ENCODE peak calls at places on chromosomes 6 and 20, in seven cellular contexts. F is HFFc6; M is CD4-positive, alpha-beta T cell; D is amygdala; V is activated CD8-positive, alpha-beta memory T cell treated with anti-CD3 and anti-CD28 coated beads, Interleukin-2, amount 10 ng/mL, durations not matched to agents 7 days and 5 days; B is adipocyte; E is A172. Y is an unnamed sample.

GRCh38 chr6:166277021-166277420 is 31.2 kb downstream of the PRR18 start:
- DNase-seq in F (no peak), M (no peak), D (peak; percentile 77), V (no peak), B (peak; percentile 6), E (no peak), Y (no peak)

GRCh38 chr6:27303613-27304272 is 8.3 kb downstream of the POM121L2 start:
- DNase-seq in F (no peak), M (no peak), D (no peak), V (no peak), B (no peak), E (no peak), Y (no peak)

GRCh38 chr6:18432619-18433018 is 45.5 kb downstream of the RNF144B start:
- DNase-seq in F (no peak), M (no peak), D (no peak), V (no peak), B (no peak), E (no peak), Y (no peak)

GRCh38 chr6:66964216-66964615 is 1257.2 kb upstream of the EYS start:
- DNase-seq in F (no peak), M (no peak), D (no peak), V (no peak), B (no peak), E (no peak), Y (no peak)

GRCh38 chr20:36855241-36855657 is 20.7 kb upstream of the TLDC2 start:
- DNase-seq in F (no peak), M (no peak), D (no peak), V (no peak), B (no peak), E (peak; percentile 73), Y (no peak)

GRCh38 chr6:158803733-158804143 is 15.4 kb downstream of the EZR start:
- DNase-seq in F (no peak), M (no peak), D (no peak), V (peak; percentile 85), B (no peak), E (peak; percentile 28), Y (no peak)

GRCh38 chr20:48681882-48682426 is 145.8 kb downstream of the PREX1 start:
- DNase-seq in F (no peak), M (no peak), D (no peak), V (no peak), B (no peak), E (no peak), Y (no peak)

GRCh38 chr6:143248359-143248758 is 187.7 kb downstream of the AIG1 start:
- DNase-seq in F (no peak), M (no peak), D (no peak), V (peak; percentile 41), B (no peak), E (no peak), Y (no peak)

GRCh38 chr20:36181934-36182603 is 27.5 kb downstream of the EPB41L1 start:
- DNase-seq in F (peak; percentile 68), M (no peak), D (no peak), V (peak; percentile 43), B (peak; percentile 36), E (peak; percentile 54), Y (no peak)

GRCh38 chr6:97187951-97188350 is 95.1 kb downstream of the MMS22L start:
- DNase-seq in F (no peak), M (no peak), D (no peak), V (no peak), B (peak; percentile 2), E (no peak), Y (no peak)

GRCh38 chr6:40990301-40990700 is 48.7 kb downstream of the UNC5CL start:
- DNase-seq in F (no peak), M (no peak), D (no peak), V (no peak), B (no peak), E (no peak), Y (no peak)

GRCh38 chr6:43669050-43669921 is 18.3 kb downstream of the MRPS18A start:
- DNase-seq in F (peak; percentile 55), M (no peak), D (peak; percentile 39), V (no peak), B (peak; percentile 7), E (no peak), Y (no peak)

GRCh38 chr6:157030756-157031155 is 253.6 kb downstream of the ARID1B start:
- DNase-seq in F (no peak), M (no peak), D (peak; percentile 45), V (no peak), B (no peak), E (no peak), Y (no peak)

GRCh38 chr6:52230685-52231084 is 13.6 kb downstream of the IL17F start:
- DNase-seq in F (no peak), M (no peak), D (no peak), V (no peak), B (no peak), E (no peak), Y (no peak)

GRCh38 chr6:74044417-74045096 is 348.6 kb downstream of the CD109 start:
- DNase-seq in F (peak; percentile 9), M (no peak), D (no peak), V (no peak), B (peak; percentile 2), E (peak; percentile 38), Y (no peak)

GRCh38 chr20:43803276-43803675 is 76.5 kb upstream of the GTSF1L start:
- DNase-seq in F (no peak), M (no peak), D (no peak), V (no peak), B (no peak), E (no peak), Y (no peak)

GRCh38 chr20:22232473-22232872 is 351.9 kb downstream of the FOXA2 start:
- DNase-seq in F (no peak), M (no peak), D (no peak), V (no peak), B (no peak), E (no peak), Y (no peak)

GRCh38 chr6:106163966-106164877 is 78.1 kb downstream of the PRDM1 start:
- DNase-seq in F (peak; percentile 71), M (no peak), D (no peak), V (peak; percentile 92), B (peak; percentile 53), E (no peak), Y (peak; percentile 14)

GRCh38 chr6:31851485-31851832 is 11.2 kb downstream of the NEU1 start:
- DNase-seq in F (no peak), M (no peak), D (no peak), V (no peak), B (peak; percentile 35), E (no peak), Y (no peak)

GRCh38 chr20:43916073-43916874 is 1.6 kb downstream of the TOX2 start:
- DNase-seq in F (no peak), M (no peak), D (no peak), V (no peak), B (peak; percentile 77), E (no peak), Y (no peak)

GRCh38 chr6:105184921-105185320 is 5.1 kb upstream of the POPDC3 start:
- DNase-seq in F (peak; percentile 19), M (no peak), D (no peak), V (no peak), B (peak; percentile 47), E (peak; percentile 43), Y (no peak)

GRCh38 chr6:139764498-139764986 is 390.1 kb upstream of the CITED2 start:
- DNase-seq in F (peak; percentile 97), M (no peak), D (no peak), V (no peak), B (peak; percentile 91), E (peak; percentile 95), Y (no peak)

GRCh38 chr6:151374024-151374423 is 17.3 kb downstream of the ZBTB2 start:
- DNase-seq in F (no peak), M (no peak), D (no peak), V (peak; percentile 62), B (no peak), E (no peak), Y (no peak)

GRCh38 chr6:75233097-75233615 is 10.4 kb downstream of the COX7A2 start:
- DNase-seq in F (no peak), M (no peak), D (no peak), V (no peak), B (no peak), E (no peak), Y (no peak)

GRCh38 chr6:147132889-147133288 is 71.3 kb upstream of the STXBP5 start:
- DNase-seq in F (no peak), M (no peak), D (no peak), V (no peak), B (peak; percentile 80), E (no peak), Y (no peak)

GRCh38 chr6:110874880-110875547 is 429 bp downstream of the AMD1 start:
- DNase-seq in F (no peak), M (peak; percentile 25), D (peak; percentile 15), V (peak; percentile 69), B (peak; percentile 60), E (no peak), Y (peak; percentile 27)